ENCODE peak calls at places on chromosomes 16 and 17, in five cellular contexts. H is cardiac muscle cell, W is transverse colon, I is GM23248, J is trophoblast cell. L is an unnamed sample.

GRCh38 chr17:3723188-3723555 is 531 bp upstream of the HASPIN start:
- DNase-seq in H (no peak), J (no peak), I (no peak), W (no peak), L (no peak)

GRCh38 chr17:80827646-80828643 is 163.7 kb upstream of the CHMP6 start:
- DNase-seq in H (no peak), I (no peak), W (no peak), J (no peak), L (no peak)

GRCh38 chr16:67934306-67935095 is 2.1 kb downstream of the PSMB10 start:
- DNase-seq in J (no peak), I (no peak), H (no peak), W (no peak), L (no peak)

GRCh38 chr16:79950932-79951719 is 350.6 kb upstream of the MAF start:
- DNase-seq in I (no peak), W (no peak), H (no peak), J (no peak), L (no peak)

GRCh38 chr16:2148714-2149629 is 547 bp downstream of the RAB26 start:
- DNase-seq in J (peak; percentile 16), H (no peak), I (peak; percentile 61), W (no peak), L (no peak)

GRCh38 chr17:28712037-28712704 is 483 bp upstream of the PROCA1 start:
- DNase-seq in W (peak; percentile 56), H (peak; percentile 41), I (no peak), J (peak; percentile 46), L (no peak)

GRCh38 chr17:35241520-35241919 is 1.4 kb upstream of the SLFN5 start:
- DNase-seq in W (no peak), I (no peak), H (no peak), J (no peak), L (no peak)

GRCh38 chr17:71986886-71987285 is 133.9 kb upstream of the SOX9 start:
- DNase-seq in W (no peak), J (no peak), H (no peak), I (no peak), L (no peak)

GRCh38 chr16:78675312-78675711 is 575.9 kb downstream of the WWOX start:
- DNase-seq in I (peak; percentile 15), H (no peak), J (no peak), W (no peak), L (no peak)

GRCh38 chr17:49104511-49105074 is 28.0 kb upstream of the B4GALNT2 start:
- DNase-seq in J (no peak), W (no peak), I (peak; percentile 28), H (no peak), L (no peak)

GRCh38 chr16:72987480-72987901 is 60.4 kb downstream of the ZFHX3 start:
- DNase-seq in J (peak; percentile 98), W (no peak), H (no peak), I (no peak), L (no peak)

GRCh38 chr16:85168732-85169256 is 56.5 kb upstream of the CIBAR2 start:
- DNase-seq in I (peak; percentile 83), W (peak; percentile 47), J (peak; percentile 34), H (peak; percentile 74), L (no peak)

GRCh38 chr16:30948087-30948955 is 547 bp upstream of the ORAI3 start:
- DNase-seq in H (peak; percentile 100), W (peak; percentile 81), I (peak; percentile 98), J (peak; percentile 85), L (peak; percentile 84)

GRCh38 chr16:26816885-26817571 is 249.7 kb upstream of the C16orf82 start:
- DNase-seq in J (no peak), H (no peak), I (peak; percentile 89), W (no peak), L (no peak)

GRCh38 chr17:74798239-74798707 is 22.1 kb upstream of the NAT9 start:
- DNase-seq in W (no peak), H (peak; percentile 43), J (no peak), I (peak; percentile 48), L (no peak)

GRCh38 chr17:60548990-60549389 is 22.9 kb upstream of the APPBP2 start:
- DNase-seq in H (no peak), W (no peak), J (no peak), I (peak; percentile 28), L (no peak)

GRCh38 chr16:87209808-87210512 is 107.2 kb downstream of the C16orf95 start:
- DNase-seq in W (no peak), J (no peak), H (no peak), I (no peak), L (no peak)

GRCh38 chr16:54526916-54527315 is 240.3 kb upstream of the IRX3 start:
- DNase-seq in I (peak; percentile 79), W (no peak), H (no peak), J (peak; percentile 36), L (no peak)

GRCh38 chr16:73846292-73846849 is 450.2 kb upstream of the PSMD7 start:
- DNase-seq in I (peak; percentile 1), W (no peak), H (peak; percentile 42), J (no peak), L (no peak)

GRCh38 chr17:30312218-30312617 is 20.5 kb upstream of the BLMH start:
- DNase-seq in J (no peak), H (no peak), I (no peak), W (no peak), L (no peak)

GRCh38 chr17:44557653-44558285 is 485 bp downstream of the FZD2 start:
- DNase-seq in H (peak; percentile 72), J (peak; percentile 62), W (peak; percentile 33), I (peak; percentile 85), L (no peak)

GRCh38 chr17:29583324-29584248 is 5.9 kb downstream of the GIT1 start:
- DNase-seq in H (no peak), W (no peak), I (no peak), J (no peak), L (no peak)

GRCh38 chr17:28643979-28644781 is 778 bp downstream of the BLTP2 start:
- DNase-seq in J (peak; percentile 77), W (peak; percentile 59), I (peak; percentile 83), H (peak; percentile 61), L (no peak)

GRCh38 chr17:32302037-32302436 is 36.4 kb downstream of the RHBDL3 start:
- DNase-seq in H (peak; percentile 11), J (peak; percentile 13), I (no peak), W (no peak), L (no peak)

GRCh38 chr16:23030001-23030400 is 119.3 kb downstream of the USP31 start:
- DNase-seq in W (no peak), J (no peak), H (no peak), I (no peak), L (no peak)

GRCh38 chr17:49525831-49526741 is 31.0 kb downstream of the NGFR start:
- DNase-seq in I (no peak), J (no peak), W (no peak), H (no peak), L (no peak)

GRCh38 chr17:42423766-42424165 is 710 bp upstream of the CAVIN1 start:
- DNase-seq in W (no peak), I (no peak), H (no peak), J (no peak), L (no peak)

GRCh38 chr17:8884336-8884990 is 17.0 kb upstream of the PIK3R6 start:
- DNase-seq in J (no peak), I (no peak), H (no peak), W (no peak), L (no peak)

GRCh38 chr16:4316732-4317461 is 1.0 kb downstream of the GLIS2 start:
- DNase-seq in J (peak; percentile 32), I (peak; percentile 73), W (peak; percentile 30), H (no peak), L (no peak)

GRCh38 chr16:29675811-29676643 is 3.0 kb upstream of the QPRT start:
- DNase-seq in H (peak; percentile 56), W (no peak), J (peak; percentile 42), I (peak; percentile 30), L (no peak)

DNA sequence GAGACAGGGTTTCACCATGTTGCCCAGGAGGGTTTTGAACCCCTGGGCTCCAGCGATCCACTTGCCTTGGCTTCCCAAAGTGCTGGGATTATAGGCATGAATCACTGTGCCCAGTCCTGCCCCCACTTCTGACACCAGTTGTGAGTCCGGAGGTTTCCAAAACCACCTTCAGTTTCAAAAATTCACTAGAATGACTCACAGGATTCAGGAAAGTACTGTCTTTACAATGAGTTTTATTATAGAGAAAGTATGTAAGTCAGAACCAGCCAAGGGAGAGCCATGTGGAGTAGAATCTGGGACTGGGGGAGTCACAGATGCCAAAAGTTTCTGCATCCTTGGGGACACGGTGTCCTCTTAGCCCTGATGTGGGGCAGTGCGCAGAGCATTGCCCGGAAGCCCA is 55.1 kb downstream of the PLD6 start:
- DNase-seq in I (peak; percentile 93), H (no peak), J (peak; percentile 16), W (no peak), L (no peak)
- H3K27ac ChIP-seq in I (peak overlapping the region; percentile 92), H (no peak overlapping the region), J (no peak overlapping the region), W (peak overlapping the region; percentile 25), L (peak overlapping the region; percentile 69)

GRCh38 chr17:50955160-50955559 is 89.0 kb upstream of the TOB1 start:
- DNase-seq in J (no peak), H (no peak), W (no peak), I (no peak), L (no peak)

GRCh38 chr17:50955667-50956120 is 89.5 kb upstream of the TOB1 start:
- DNase-seq in I (no peak), W (no peak), H (no peak), J (no peak), L (no peak)

GRCh38 chr17:50956750-50957523 is 90.8 kb upstream of the TOB1 start:
- DNase-seq in W (peak; percentile 68), I (peak; percentile 81), H (peak; percentile 79), J (peak; percentile 64), L (no peak)

GRCh38 chr17:50957600-50958575 is 91.7 kb upstream of the TOB1 start:
- DNase-seq in W (no peak), I (no peak), J (no peak), H (no peak), L (no peak)

DNA sequence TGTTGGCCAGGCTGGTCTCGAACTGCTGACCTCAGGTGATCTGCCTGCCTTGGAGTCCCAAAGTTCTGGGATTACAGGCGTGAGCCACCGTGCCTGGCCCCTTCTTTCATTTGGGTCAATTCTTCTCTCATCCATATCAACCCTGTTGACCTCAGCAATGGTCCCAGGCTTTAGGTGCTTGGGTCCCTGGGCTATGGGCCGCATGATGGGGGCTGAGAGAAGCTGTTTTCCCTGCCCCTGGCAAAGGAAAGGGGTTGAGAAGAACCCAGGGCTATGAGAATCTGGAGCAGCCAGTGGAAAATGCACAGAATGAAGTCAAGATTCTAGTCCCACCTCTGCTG is 90.2 kb upstream of the TOB1 start:
- DNase-seq in H (no peak), W (no peak), J (no peak), I (no peak), L (no peak)
- H3K27me3 ChIP-seq in H (no peaks in the 10 kb centered on the region), W (no peaks in the 10 kb centered on the region), J (no peaks in the 10 kb centered on the region), I (no peaks in the 10 kb centered on the region), L (no peaks in the 10 kb centered on the region)

DNA sequence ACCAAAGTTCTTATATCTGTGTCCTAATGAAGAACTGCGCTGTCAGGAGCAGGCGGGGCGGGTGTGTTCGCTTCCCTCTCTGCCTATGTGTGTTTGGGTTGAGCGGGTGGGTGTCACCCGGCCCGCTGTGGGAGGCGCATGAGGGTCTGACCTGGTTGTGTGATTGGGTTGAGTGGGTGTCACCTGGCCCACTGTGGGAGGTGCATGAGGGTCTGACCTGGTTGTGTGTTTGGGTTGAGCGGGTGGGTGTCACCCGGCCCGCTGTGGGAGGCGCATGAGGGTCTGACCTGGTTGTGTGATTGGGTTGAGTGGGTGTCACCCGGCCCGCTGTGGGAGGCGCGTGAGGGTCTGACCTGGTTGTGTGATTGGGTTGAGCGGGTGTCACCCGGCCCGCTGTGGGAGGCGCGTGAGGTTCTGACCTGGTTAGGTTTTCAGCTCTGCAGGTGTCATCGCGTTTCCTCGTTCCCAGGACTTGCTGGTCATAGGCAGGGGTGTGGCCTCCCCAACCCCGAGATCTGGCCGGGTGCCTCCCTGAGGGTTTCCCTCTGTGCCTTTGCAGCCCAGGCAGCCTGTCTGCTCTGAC is 69.6 kb upstream of the ZNF750 start:
- DNase-seq in I (no peak), W (peak; percentile 34), J (peak; percentile 36), H (no peak), L (no peak)
- H3K4me1 ChIP-seq in I (no peaks in the 10 kb centered on the region), W (peaks cover 2% of the 10 kb centered on the region), J (no peaks in the 10 kb centered on the region), H (no peaks in the 10 kb centered on the region), L (no peaks in the 10 kb centered on the region)

GRCh38 chr17:82024859-82025258 is 1.8 kb downstream of the LRRC45 start:
- DNase-seq in H (no peak), J (peak; percentile 36), I (no peak), W (no peak), L (no peak)
- H3K27ac ChIP-seq in H (no peak overlapping the region), J (no peak overlapping the region), I (no peak overlapping the region), W (no peak overlapping the region), L (no peak overlapping the region)